ENCODE peak calls at places on chromosomes 13 and 19, in four cellular contexts. X is breast epithelium, L is epithelial cell of proximal tubule, T is endothelial cell of umbilical vein. H is an unnamed sample.

GRCh38 chr19:47363758-47364529 is 14.8 kb downstream of the DHX34 start:
- DNase-seq in X (no peak), L (no peak), T (peak), H (no peak)

GRCh38 chr19:1074512-1075283 is 7.7 kb downstream of the ARHGAP45 start:
- DNase-seq in X (peak), L (no peak), T (no peak), H (no peak)

GRCh38 chr13:98892821-98893220 is 85.0 kb downstream of the DOCK9 start:
- DNase-seq in X (no peak), L (no peak), T (peak), H (no peak)

GRCh38 chr13:79385694-79386093 is 20.4 kb downstream of the RBM26 start:
- DNase-seq in X (no peak), L (no peak), T (peak), H (no peak)

GRCh38 chr13:93963266-93964131 is 516.0 kb downstream of the DCT start:
- DNase-seq in X (no peak), L (no peak), T (no peak), H (peak)

GRCh38 chr19:3096267-3096901 is 2.2 kb downstream of the GNA11 start:
- DNase-seq in X (no peak), L (no peak), T (no peak), H (no peak)

GRCh38 chr19:33734913-33735312 is 61.8 kb upstream of the KCTD15 start:
- DNase-seq in X (no peak), L (no peak), T (no peak), H (no peak)

GRCh38 chr19:2775556-2776430 is 7.3 kb downstream of the SGTA start:
- DNase-seq in X (no peak), L (peak), T (peak), H (no peak)

GRCh38 chr13:52707375-52707774 is 32.2 kb downstream of the CNMD start:
- DNase-seq in X (no peak), L (no peak), T (no peak), H (no peak)
- TF ChIP-seq CTCF in X (no peak), L (peak), T (no peak), H (peak)

GRCh38 chr19:49151339-49152217 is 3.6 kb downstream of the HRC start:
- DNase-seq in X (peak), L (no peak), T (peak), H (no peak)
- TF ChIP-seq CTCF in X (no peak), L (no peak), T (no peak), H (no peak)

DNA sequence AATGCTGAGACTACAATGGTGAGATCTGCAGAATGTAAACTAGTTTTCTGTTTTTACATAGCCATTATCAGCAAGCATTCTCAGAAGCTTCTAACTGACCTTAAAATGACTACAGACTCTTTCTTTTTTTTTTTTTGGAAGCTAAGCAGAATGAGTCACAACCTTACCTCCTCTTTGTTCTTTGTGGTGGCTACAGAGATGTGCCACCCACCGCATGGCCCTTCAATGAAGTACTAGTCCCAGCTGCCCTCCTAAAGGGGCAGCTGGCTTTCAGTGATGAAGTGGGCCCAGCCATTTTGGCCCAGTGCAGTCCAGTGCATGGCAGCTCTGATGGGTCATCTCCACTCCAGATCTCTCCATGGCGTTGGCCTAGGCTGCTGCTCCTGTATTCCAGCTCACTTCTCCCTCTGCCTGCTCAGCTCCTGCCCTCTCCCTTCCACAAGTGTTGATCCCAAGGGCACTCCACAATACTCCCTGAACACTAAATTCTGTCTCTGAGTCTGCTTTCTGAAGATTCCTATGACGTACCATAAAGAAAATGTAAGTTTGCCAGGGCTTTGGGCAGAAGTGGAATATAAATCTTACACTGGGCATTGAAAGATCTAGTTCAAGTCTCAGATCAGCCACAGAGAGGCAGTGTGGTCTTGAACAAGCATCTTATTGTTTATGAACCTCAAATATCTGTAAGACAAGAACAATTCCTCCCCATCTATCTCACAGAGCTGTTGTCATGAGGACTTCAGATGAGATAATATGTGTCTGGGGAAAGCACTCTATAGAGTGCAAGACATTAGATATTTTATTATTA is 85.6 kb downstream of the RXFP2 start:
- DNase-seq in X (no peak), L (no peak), T (no peak), H (no peak)
- TF ChIP-seq CTCF in X (no peak), L (peak), T (no peak), H (no peak)

DNA sequence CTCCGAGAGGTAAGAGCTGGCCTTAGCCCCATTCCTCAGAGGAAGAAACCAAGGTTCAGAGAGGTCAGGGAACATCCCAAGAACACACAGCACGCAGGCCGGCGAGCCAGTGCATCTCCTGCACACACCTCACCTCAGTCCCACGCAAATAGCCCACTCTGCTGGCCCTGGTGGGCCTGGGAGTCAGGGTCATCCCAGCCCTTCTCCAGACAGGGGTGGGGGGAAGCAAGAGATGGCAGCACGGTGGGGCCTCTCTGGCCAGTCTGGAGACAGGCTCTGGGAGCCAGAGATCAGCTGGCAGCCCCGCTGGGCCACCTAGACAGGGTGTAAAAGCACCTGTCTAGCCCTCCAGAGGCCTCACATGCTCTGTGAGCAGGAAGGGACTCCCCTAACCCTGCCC is 26.8 kb downstream of the TUBA3C start:
- DNase-seq in X (no peak), L (no peak), T (no peak), H (no peak)
- TF ChIP-seq CTCF in X (no peak), L (no peak), T (no peak), H (no peak)